ENCODE peak calls at places on chromosomes 7 and 10, in six cellular contexts. F, X, P, T, D and R are unnamed samples.

GRCh38 chr10:44898665-44899064 is 12.5 kb upstream of the TMEM72 start:
- DNase-seq in F (no peak), X (no peak), P (no peak), T (no peak), D (no peak), R (no peak)

GRCh38 chr10:24952146-24952700 is at the start of gene PRTFDC1:
- DNase-seq in F (no peak), P (peak), X (no peak), T (no peak), D (no peak), R (no peak)

GRCh38 chr10:126455766-126456425 is 67.6 kb upstream of the ADAM12 start:
- DNase-seq in P (no peak), T (no peak), D (no peak), X (no peak), F (no peak), R (peak)

GRCh38 chr7:41268874-41269273 is 434.0 kb downstream of the INHBA start:
- DNase-seq in T (no peak), P (no peak), X (peak), F (no peak), D (no peak), R (no peak)

GRCh38 chr10:104339469-104340098 is 1.3 kb upstream of the ITPRIP start:
- DNase-seq in D (peak), T (no peak), P (no peak), X (peak), F (no peak), R (peak)

GRCh38 chr10:132644544-132645530 is 107.2 kb downstream of the INPP5A start:
- DNase-seq in D (no peak), F (no peak), P (no peak), T (no peak), X (no peak), R (no peak)

GRCh38 chr10:103069453-103070331 is 123.4 kb downstream of the NT5C2 start:
- DNase-seq in F (peak), P (peak), D (peak), X (peak), T (no peak), R (peak)

GRCh38 chr10:93461807-93462178 is 20.3 kb downstream of the MYOF start:
- DNase-seq in D (peak), F (no peak), P (no peak), T (no peak), X (peak), R (peak)

GRCh38 chr7:131653418-131654248 is 97.2 kb upstream of the PODXL start:
- DNase-seq in X (peak), P (no peak), F (no peak), D (no peak), T (no peak), R (peak)

GRCh38 chr10:114273910-114274309 is 34.9 kb downstream of the VWA2 start:
- DNase-seq in F (no peak), X (no peak), D (no peak), T (no peak), P (no peak), R (no peak)

GRCh38 chr7:34839645-34840044 is 181.6 kb downstream of the NPSR1 start:
- DNase-seq in T (no peak), F (no peak), X (no peak), P (no peak), D (no peak), R (no peak)

GRCh38 chr10:590721-591120 is 98.7 kb downstream of the DIP2C start:
- DNase-seq in X (no peak), F (no peak), P (no peak), D (peak), T (no peak), R (no peak)

GRCh38 chr7:128164061-128164954 is 76.8 kb upstream of the LEP start:
- DNase-seq in X (peak), P (no peak), T (peak), D (no peak), F (no peak), R (peak)

GRCh38 chr10:52409928-52410327 is 95.8 kb downstream of the DKK1 start:
- DNase-seq in T (no peak), D (no peak), F (no peak), X (no peak), P (no peak), R (no peak)

GRCh38 chr7:102291056-102291915 is 4.6 kb downstream of the SH2B2 start:
- DNase-seq in T (no peak), F (no peak), P (no peak), X (no peak), D (peak), R (no peak)

GRCh38 chr10:104406715-104407517 is 53.3 kb downstream of the CFAP58 start:
- DNase-seq in T (peak), F (no peak), D (peak), P (no peak), X (peak), R (peak)

GRCh38 chr7:77657427-77658331 is 38.6 kb upstream of the RSBN1L start:
- DNase-seq in T (peak), P (no peak), F (no peak), X (peak), D (peak), R (peak)

GRCh38 chr10:62623223-62623622 is 181.3 kb upstream of the ADO start:
- DNase-seq in X (no peak), P (no peak), D (no peak), F (no peak), T (no peak), R (no peak)

GRCh38 chr7:112080974-112081373 is 125.2 kb downstream of the DOCK4 start:
- DNase-seq in T (no peak), F (no peak), D (no peak), X (peak), P (no peak), R (peak)

GRCh38 chr10:49298666-49298989 is 342 bp upstream of the C10orf71 start:
- DNase-seq in D (no peak), X (no peak), T (no peak), F (no peak), P (no peak), R (peak)

GRCh38 chr7:97373743-97374142 is 256.2 kb downstream of the SDHAF3 start:
- DNase-seq in P (no peak), F (no peak), X (no peak), T (no peak), D (no peak), R (no peak)

GRCh38 chr10:69704231-69704630 is 74.2 kb downstream of the FAM241B start:
- DNase-seq in D (no peak), T (no peak), X (no peak), P (no peak), F (no peak), R (no peak)

GRCh38 chr10:13670311-13670710 is 83.5 kb downstream of the PRPF18 start:
- DNase-seq in T (no peak), P (no peak), D (no peak), X (no peak), F (no peak), R (no peak)